ENCODE peak calls at places on chromosomes 12 and 14, in four cellular contexts. Q is upper lobe of left lung, L is K562, M is GM12878. C is an unnamed sample.

GRCh38 chr12:802242-802995 is 50.0 kb downstream of the WNK1 start:
- ATAC-seq in Q (no peak), L (no peak), M (peak), C (no peak)

GRCh38 chr14:90969493-90970166 is 90.8 kb downstream of the RPS6KA5 start:
- ATAC-seq in Q (no peak), L (peak), M (peak), C (no peak)

GRCh38 chr14:96727490-96727889 is 69.7 kb upstream of the VRK1 start:
- ATAC-seq in Q (no peak), L (no peak), M (peak), C (no peak)

GRCh38 chr14:21714318-21714929 is 40.8 kb upstream of the OR4E1 start:
- ATAC-seq in Q (no peak), L (no peak), M (no peak), C (no peak)

GRCh38 chr14:73753887-73754880 is 40.0 kb upstream of the PNMA1 start:
- ATAC-seq in Q (peak), L (peak), M (peak), C (no peak)

GRCh38 chr12:112393328-112393727 is 11.1 kb upstream of the HECTD4 start:
- ATAC-seq in Q (no peak), L (no peak), M (no peak), C (no peak)

GRCh38 chr12:116331876-116332275 is 54.4 kb upstream of the MED13L start:
- ATAC-seq in Q (no peak), L (no peak), M (no peak), C (no peak)

GRCh38 chr12:129566800-129567199 is 337.0 kb downstream of the TMEM132D start:
- ATAC-seq in Q (no peak), L (no peak), M (no peak), C (no peak)

GRCh38 chr12:55877824-55878223 is 35.1 kb upstream of the MMP19 start:
- ATAC-seq in Q (no peak), L (no peak), M (no peak), C (no peak)

GRCh38 chr12:12007001-12007712 is 63.6 kb upstream of the BCL2L14 start:
- ATAC-seq in Q (no peak), L (no peak), M (peak), C (no peak)

GRCh38 chr14:37546621-37547447 is 48.2 kb downstream of the FOXA1 start:
- ATAC-seq in Q (peak), L (no peak), M (no peak), C (no peak)

GRCh38 chr12:121334513-121335343 is 17.5 kb downstream of the ANAPC5 start:
- ATAC-seq in Q (peak), L (peak), M (peak), C (peak)

GRCh38 chr12:113052326-113052725 is 4.2 kb upstream of the DTX1 start:
- ATAC-seq in Q (no peak), L (no peak), M (no peak), C (no peak)

GRCh38 chr12:92414383-92415065 is 268.9 kb upstream of the BTG1 start:
- ATAC-seq in Q (no peak), L (no peak), M (no peak), C (no peak)

GRCh38 chr12:86917121-86917520 is 660.9 kb upstream of the MGAT4C start:
- ATAC-seq in Q (no peak), L (no peak), M (no peak), C (no peak)

GRCh38 chr14:37826869-37827268 is 231.4 kb downstream of the TTC6 start:
- ATAC-seq in Q (no peak), L (no peak), M (no peak), C (no peak)

GRCh38 chr12:40055227-40055579 is 50.7 kb downstream of the SLC2A13 start:
- ATAC-seq in Q (no peak), L (no peak), M (no peak), C (no peak)

GRCh38 chr14:92880851-92881250 is 42.1 kb upstream of the CHGA start:
- ATAC-seq in Q (no peak), L (peak), M (no peak), C (no peak)

GRCh38 chr12:86148071-86148470 is 108.1 kb downstream of the MGAT4C start:
- ATAC-seq in Q (no peak), L (no peak), M (no peak), C (no peak)

GRCh38 chr12:78802593-78802992 is 62.0 kb upstream of the SYT1 start:
- ATAC-seq in Q (no peak), L (no peak), M (no peak), C (no peak)

GRCh38 chr14:100556936-100557505 is 30.2 kb downstream of the BEGAIN start:
- ATAC-seq in Q (no peak), L (no peak), M (no peak), C (no peak)

GRCh38 chr12:13146539-13146938 is 43.1 kb upstream of the GSG1 start:
- ATAC-seq in Q (peak), L (no peak), M (no peak), C (peak)

GRCh38 chr14:75018684-75019083 is 16.0 kb downstream of the EIF2B2 start:
- ATAC-seq in Q (no peak), L (no peak), M (no peak), C (no peak)

GRCh38 chr12:108817909-108818308 is 39.5 kb downstream of the SSH1 start:
- ATAC-seq in Q (no peak), L (no peak), M (no peak), C (no peak)

DNA sequence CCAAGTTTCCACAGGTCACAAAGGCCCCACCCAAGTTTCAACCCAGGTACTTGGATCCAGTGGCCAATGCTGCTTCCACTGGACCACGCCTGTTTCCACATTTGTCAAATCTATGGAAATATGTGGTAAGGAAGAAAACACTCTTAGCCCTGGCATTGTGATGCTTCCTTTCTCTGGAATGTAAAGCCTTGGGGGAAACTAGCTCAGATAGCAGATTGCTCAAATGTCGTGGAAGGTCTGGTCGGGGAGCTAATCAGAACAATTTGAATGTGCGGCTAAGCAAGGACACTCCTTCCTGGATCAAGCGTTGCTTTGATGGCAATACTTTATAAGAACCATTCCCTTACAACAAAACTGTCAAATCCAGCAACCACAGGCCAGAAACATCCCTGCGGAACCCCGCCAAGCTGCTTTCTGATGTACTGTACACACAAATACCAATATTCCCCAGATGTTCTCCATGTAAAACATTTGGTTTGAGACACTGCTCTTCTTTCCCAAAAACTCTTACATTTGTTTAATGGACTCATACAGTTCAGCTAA is 20.4 kb downstream of the NUAK1 start:
- ATAC-seq in Q (no peak), L (no peak), M (no peak), C (no peak)
- H3K27ac ChIP-seq in Q (no peak), L (no peak), M (no peak), C (no peak)

GRCh38 chr12:76259660-76260389 is 88.4 kb downstream of the BBS10 start:
- ATAC-seq in Q (no peak), L (no peak), M (no peak), C (peak)
- TF ChIP-seq EP300 in Q (peak), L (no peak), M (no peak), C (no peak)

DNA sequence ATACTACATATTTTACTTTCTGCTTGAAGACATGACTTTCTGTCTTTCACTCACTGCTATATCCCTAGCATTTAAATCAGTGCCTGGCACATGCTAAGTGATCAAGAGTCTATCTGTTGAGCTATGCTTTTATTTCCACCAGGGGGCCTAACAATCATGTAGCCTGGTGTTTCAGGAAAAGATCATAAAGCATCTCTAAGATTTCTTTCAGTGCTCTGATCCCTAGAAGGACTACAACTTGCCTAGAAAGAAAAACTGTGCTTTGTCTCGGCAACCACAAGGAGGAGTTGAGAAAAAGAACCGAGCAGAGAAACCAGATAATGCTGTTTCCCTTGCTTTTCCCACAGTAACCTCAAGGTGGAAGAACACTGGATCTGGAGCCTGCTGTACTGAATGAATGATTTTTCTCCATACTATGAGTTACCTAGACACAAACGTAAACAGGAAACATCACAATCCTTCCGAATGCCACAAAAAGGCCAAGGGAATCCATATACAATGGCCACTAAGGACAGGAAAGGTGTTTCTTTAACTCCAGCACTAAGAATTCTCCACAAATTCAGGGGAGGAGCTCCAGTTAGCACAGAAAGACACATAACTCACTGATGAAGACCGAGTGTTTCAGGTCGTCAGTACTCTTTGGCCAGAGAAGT is 1.2 kb downstream of the CRY1 start:
- ATAC-seq in Q (peak), L (peak), M (peak), C (peak)
- TF ChIP-seq POLR2AphosphoS5 in Q (no peak), L (peak), M (no peak), C (no peak)

DNA sequence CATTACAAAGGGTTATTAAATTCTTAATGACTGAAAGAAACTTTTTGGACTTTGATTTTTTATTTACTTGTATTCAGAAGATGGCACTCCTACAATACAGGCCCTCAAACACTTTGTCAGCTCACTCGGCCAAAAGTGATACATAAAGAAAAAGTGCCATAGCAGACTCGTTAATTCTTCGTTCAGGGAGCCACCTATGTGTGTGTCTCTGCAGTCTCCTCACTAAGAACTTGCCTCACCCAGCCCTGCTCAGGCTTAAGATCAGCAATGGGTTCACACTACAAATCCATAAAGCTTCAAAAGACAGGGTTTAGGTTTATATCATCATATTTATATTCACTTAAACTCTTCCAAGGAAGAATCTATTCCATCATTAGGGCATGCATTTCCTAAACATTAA is 11.5 kb downstream of the DCP1B start:
- ATAC-seq in Q (no peak), L (no peak), M (no peak), C (no peak)
- H3K27ac ChIP-seq in Q (no peak), L (no peak), M (no peak), C (peak)

GRCh38 chr12:32501835-32502333 is 102.5 kb downstream of the FGD4 start:
- ATAC-seq in Q (peak), L (no peak), M (no peak), C (peak)
- TF ChIP-seq EP300 in Q (no peak), L (no peak), M (no peak), C (no peak)

GRCh38 chr12:106140223-106140986 is 1.7 kb upstream of the NUAK1 start:
- ATAC-seq in Q (no peak), L (no peak), M (no peak), C (no peak)

GRCh38 chr12:106142591-106143261 is 4.0 kb upstream of the NUAK1 start:
- ATAC-seq in Q (no peak), L (no peak), M (no peak), C (no peak)

GRCh38 chr12:106141452-106141851 is 2.7 kb upstream of the NUAK1 start:
- ATAC-seq in Q (no peak), L (no peak), M (no peak), C (no peak)

GRCh38 chr12:106139422-106140141 is 828 bp upstream of the NUAK1 start:
- ATAC-seq in Q (peak), L (no peak), M (peak), C (peak)

GRCh38 chr12:106141003-106141402 is 2.2 kb upstream of the NUAK1 start:
- ATAC-seq in Q (no peak), L (no peak), M (no peak), C (no peak)
- TF ChIP-seq POLR2AphosphoS5 in Q (no peak), L (no peak), M (no peak), C (no peak)

GRCh38 chr14:67517083-67517482 is 16.0 kb upstream of the PLEKHH1 start:
- ATAC-seq in Q (no peak), L (peak), M (no peak), C (no peak)

GRCh38 chr14:67514203-67514607 is 18.9 kb upstream of the PLEKHH1 start:
- ATAC-seq in Q (no peak), L (no peak), M (peak), C (no peak)

GRCh38 chr14:67516679-67517078 is 16.4 kb upstream of the PLEKHH1 start:
- ATAC-seq in Q (no peak), L (no peak), M (no peak), C (no peak)

GRCh38 chr14:67514650-67515385 is 18.3 kb upstream of the PLEKHH1 start:
- ATAC-seq in Q (peak), L (peak), M (peak), C (peak)

DNA sequence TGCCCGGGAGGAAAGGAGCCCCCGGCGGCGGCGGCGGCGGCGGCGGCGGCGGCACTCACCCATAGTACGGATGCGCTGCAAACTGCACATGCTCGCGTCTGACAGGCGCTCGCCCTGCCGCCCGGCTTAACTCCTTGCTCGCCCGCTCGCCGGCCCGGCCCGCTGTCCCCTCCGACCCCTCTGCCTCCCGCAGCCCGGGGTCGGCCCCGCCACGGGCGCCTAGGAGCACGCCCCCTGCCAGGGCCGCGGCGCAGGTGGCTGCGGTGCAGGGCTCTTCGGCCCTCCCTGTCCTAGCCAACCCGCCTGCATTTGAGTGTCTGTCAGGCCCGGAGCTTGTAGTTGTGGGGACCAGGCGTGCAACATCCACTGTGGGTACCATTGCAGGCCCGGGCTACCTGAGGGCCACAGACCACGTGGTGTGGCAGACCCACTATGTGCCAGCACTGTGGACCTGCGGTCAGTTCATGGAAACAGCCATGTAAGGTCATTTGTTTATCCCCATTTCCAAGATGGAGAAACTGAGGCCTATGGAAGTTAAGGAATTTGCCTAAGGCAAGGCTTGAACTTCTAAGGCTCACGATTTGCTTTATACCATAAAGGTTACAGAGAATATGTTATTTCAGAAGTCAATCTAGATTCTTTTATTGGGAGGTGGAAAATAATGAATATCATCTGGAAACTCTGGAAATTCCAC is 17.6 kb upstream of the PLEKHH1 start:
- ATAC-seq in Q (no peak), L (peak), M (peak), C (peak)
- H3K27ac ChIP-seq in Q (no peak), L (no peak), M (no peak), C (peak)

GRCh38 chr12:30752255-30752654 is 2.5 kb downstream of the CAPRIN2 start:
- ATAC-seq in Q (no peak), L (no peak), M (no peak), C (no peak)
- TF ChIP-seq EP300 in Q (no peak), L (no peak), M (no peak), C (no peak)

C was measured in gastroesophageal sphincter.